ENCODE peak calls at places on chromosomes 12 and 14, in five cellular contexts. L is GM12878, T is fibroblast of mammary gland, A is MCF 10A, B is Calu3. J is an unnamed sample.

GRCh38 chr12:91529829-91530228 is 347.2 kb upstream of the DCN start:
- DNase-seq in A (peak), T (peak), L (no peak), B (no peak), J (no peak)

GRCh38 chr12:30989754-30990153 is 63.2 kb downstream of the TSPAN11 start:
- DNase-seq in A (peak), L (no peak), T (no peak), B (peak), J (no peak)

GRCh38 chr14:47392351-47392750 is 283.1 kb downstream of the MDGA2 start:
- DNase-seq in B (no peak), L (no peak), T (no peak), A (no peak), J (no peak)

GRCh38 chr12:51275088-51275487 is 4.9 kb upstream of the SMAGP start:
- DNase-seq in B (no peak), T (no peak), L (no peak), A (no peak), J (no peak)

GRCh38 chr14:73452341-73453191 is 5.8 kb downstream of the NUMB start:
- DNase-seq in B (no peak), L (no peak), A (peak), T (peak), J (no peak)

GRCh38 chr14:63727231-63727735 is 582 bp downstream of the SGPP1 start:
- DNase-seq in L (no peak), T (peak), A (peak), B (peak), J (peak)

GRCh38 chr12:7937867-7938506 is 2.0 kb upstream of the SLC2A3 start:
- DNase-seq in T (peak), L (no peak), A (no peak), B (no peak), J (no peak)

GRCh38 chr12:104935892-104936291 is 22.2 kb downstream of the SLC41A2 start:
- DNase-seq in A (no peak), T (no peak), L (no peak), B (no peak), J (no peak)

GRCh38 chr12:110351119-110351518 is 52.4 kb downstream of the ANAPC7 start:
- DNase-seq in T (no peak), B (no peak), A (no peak), L (no peak), J (no peak)

GRCh38 chr12:32166510-32166909 is 59.9 kb downstream of the BICD1 start:
- DNase-seq in A (no peak), B (no peak), T (no peak), L (no peak), J (no peak)

GRCh38 chr14:31207287-31207745 is 277 bp downstream of the HECTD1 start:
- DNase-seq in B (no peak), L (no peak), A (peak), T (no peak), J (no peak)

GRCh38 chr12:132729541-132730320 is 19.1 kb downstream of the PGAM5 start:
- DNase-seq in T (peak), A (no peak), L (no peak), B (no peak), J (no peak)

GRCh38 chr14:44404021-44404420 is 103.1 kb downstream of the FSCB start:
- DNase-seq in B (no peak), T (no peak), L (no peak), A (peak), J (no peak)

GRCh38 chr14:69424139-69424923 is 25.8 kb downstream of the SLC39A9 start:
- DNase-seq in A (no peak), B (no peak), L (no peak), T (peak), J (no peak)

GRCh38 chr12:129657179-129657578 is 246.6 kb downstream of the TMEM132D start:
- DNase-seq in T (no peak), A (no peak), B (no peak), L (no peak), J (no peak)

GRCh38 chr12:125720961-125721360 is 655.7 kb downstream of the AACS start:
- DNase-seq in T (no peak), A (no peak), L (no peak), B (no peak), J (no peak)

GRCh38 chr14:23828611-23829010 is 125.0 kb upstream of the DHRS4 start:
- DNase-seq in T (no peak), L (no peak), B (no peak), A (no peak), J (no peak)

GRCh38 chr12:47881826-47882427 is 22.9 kb downstream of the VDR start:
- DNase-seq in B (no peak), T (peak), L (no peak), A (peak), J (no peak)

GRCh38 chr12:77591959-77592358 is 238.7 kb upstream of the NAV3 start:
- DNase-seq in L (no peak), T (no peak), A (no peak), B (no peak), J (no peak)

GRCh38 chr12:26523708-26524150 is 309.3 kb downstream of the ITPR2 start:
- DNase-seq in T (peak), A (peak), B (peak), L (no peak), J (no peak)

GRCh38 chr12:98425859-98426258 is 89.5 kb upstream of the TMPO start:
- DNase-seq in T (no peak), B (no peak), A (no peak), L (no peak), J (no peak)

GRCh38 chr12:34605955-34606748 is 583.9 kb downstream of the ALG10 start:
- DNase-seq in A (no peak), L (no peak), B (no peak), T (no peak), J (no peak)

GRCh38 chr14:106318700-106319099 is 792.3 kb downstream of the TMEM121 start:
- DNase-seq in T (no peak), L (no peak), A (no peak), B (no peak), J (no peak)

GRCh38 chr12:54143233-54143986 is 45.4 kb downstream of the SMUG1 start:
- DNase-seq in A (no peak), T (no peak), L (no peak), B (no peak), J (no peak)

GRCh38 chr12:116943419-116944372 is 32.9 kb downstream of the FBXW8 start:
- DNase-seq in L (no peak), B (no peak), A (peak), T (no peak), J (no peak)

GRCh38 chr12:14776236-14776959 is 26.9 kb downstream of the WBP11 start:
- DNase-seq in B (no peak), T (peak), L (no peak), A (peak), J (no peak)
- TF ChIP-seq CTCF in B (no peak), T (peak), L (peak), A (no peak), J (peak)

GRCh38 chr12:18482601-18483120 is 221.3 kb downstream of the PIK3C2G start:
- DNase-seq in A (no peak), B (no peak), L (no peak), T (no peak), J (no peak)
- TF ChIP-seq CTCF in A (no peak), B (no peak), L (no peak), T (no peak), J (no peak)

GRCh38 chr12:64678248-64678647 is 68.0 kb downstream of the RASSF3 start:
- DNase-seq in L (no peak), T (no peak), B (peak), A (no peak), J (no peak)
- TF ChIP-seq CTCF in L (peak), T (no peak), B (peak), A (no peak), J (no peak)

DNA sequence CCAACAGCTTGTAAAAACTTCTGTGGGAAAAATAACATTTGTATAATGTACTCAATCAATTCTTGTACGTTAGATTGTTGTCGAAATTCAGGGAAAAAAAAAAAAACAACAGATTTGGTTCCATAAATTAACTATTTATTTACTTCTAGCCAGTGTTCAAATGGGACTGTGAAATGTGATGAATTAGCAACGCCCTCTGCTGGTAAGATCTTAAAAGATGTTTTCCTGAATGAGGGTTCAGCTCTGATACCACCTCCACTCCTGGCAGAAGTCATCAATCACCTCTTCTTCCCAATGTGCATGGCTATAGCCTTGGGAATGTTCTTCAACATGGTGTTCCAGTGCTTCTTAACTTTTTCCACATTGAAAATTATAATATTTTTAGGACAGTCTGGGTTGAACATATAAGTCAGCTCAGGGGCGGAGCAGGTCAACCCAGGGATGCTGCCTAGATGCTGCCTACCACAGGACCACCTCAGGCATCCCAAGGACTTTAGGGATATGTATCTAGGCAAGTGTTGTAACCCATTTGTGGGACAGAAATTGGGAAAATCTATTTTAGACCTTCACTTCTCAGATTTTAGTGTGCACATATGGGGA is 170.7 kb downstream of the OTOGL start:
- DNase-seq in L (no peak), T (peak), A (peak), B (peak), J (no peak)
- TF ChIP-seq CTCF in L (peak), T (peak), A (peak), B (peak), J (peak)

GRCh38 chr14:90193925-90194324 is 62.4 kb upstream of the PSMC1 start:
- DNase-seq in B (peak), L (no peak), T (no peak), A (peak), J (no peak)
- TF ChIP-seq CTCF in B (no peak), L (peak), T (peak), A (peak), J (peak)

GRCh38 chr14:59424707-59425106 is 40.5 kb downstream of the GPR135 start:
- DNase-seq in B (no peak), A (no peak), L (no peak), T (peak), J (no peak)

GRCh38 chr14:59427653-59428578 is 37.3 kb downstream of the GPR135 start:
- DNase-seq in L (no peak), A (no peak), T (peak), B (no peak), J (no peak)

GRCh38 chr14:59429798-59430197 is 35.4 kb downstream of the GPR135 start:
- DNase-seq in B (no peak), A (no peak), T (no peak), L (no peak), J (no peak)

GRCh38 chr14:59425322-59425945 is 39.7 kb downstream of the GPR135 start:
- DNase-seq in A (no peak), L (no peak), B (no peak), T (peak), J (no peak)

GRCh38 chr14:59428581-59429012 is 36.6 kb downstream of the GPR135 start:
- DNase-seq in B (no peak), T (peak), L (no peak), A (no peak), J (no peak)
- TF ChIP-seq CTCF in B (no peak), T (peak), L (no peak), A (no peak), J (peak)

DNA sequence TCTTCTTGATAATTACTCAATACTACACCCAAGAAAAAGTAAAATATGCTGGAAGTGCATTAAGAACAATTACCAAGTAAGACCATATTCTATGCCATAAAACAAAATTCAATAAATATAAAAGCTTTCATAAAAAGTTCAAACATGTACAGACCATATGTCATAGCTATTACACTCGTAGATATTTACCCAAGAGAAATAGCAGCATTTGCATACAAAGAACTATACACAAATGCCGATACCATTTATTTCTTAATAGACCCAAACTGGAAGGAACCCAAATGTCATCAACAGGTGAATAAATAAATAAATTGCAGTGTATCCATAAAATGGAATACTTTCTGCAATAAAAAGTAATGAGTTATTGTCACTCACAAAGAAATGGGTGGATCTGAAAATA is 78.3 kb upstream of the SLC16A7 start:
- DNase-seq in A (no peak), B (no peak), T (no peak), L (no peak), J (no peak)
- TF ChIP-seq CTCF in A (no peak), B (no peak), T (no peak), L (no peak), J (no peak)

GRCh38 chr12:73057428-73057827 is 785.3 kb downstream of the TRHDE start:
- DNase-seq in B (no peak), A (no peak), L (no peak), T (no peak), J (no peak)
- TF ChIP-seq CTCF in B (no peak), A (no peak), L (no peak), T (no peak), J (no peak)

GRCh38 chr12:94262228-94263010 is 114.0 kb downstream of the PLXNC1 start:
- DNase-seq in A (peak), L (no peak), T (peak), B (peak), J (no peak)
- TF ChIP-seq CTCF in A (no peak), L (no peak), T (no peak), B (no peak), J (no peak)

GRCh38 chr14:22613091-22613695 is 15.1 kb downstream of the ABHD4 start:
- DNase-seq in A (no peak), L (no peak), T (no peak), B (no peak), J (no peak)
- TF ChIP-seq CTCF in A (peak), L (no peak), T (no peak), B (no peak), J (peak)

J was measured in osteocyte.